ENCODE peak calls at places on chromosomes 7 and 10, in five cellular contexts. One of them, this sample, is unnamed.

GRCh38 chr10:70753841-70754621 is 31.1 kb downstream of the TBATA start:
- DNase-seq in CD8-positive, alpha-beta memory T cell: no peak
- DNase-seq in cardiac muscle cell: peak
- DNase-seq in PC-9: no peak
- DNase-seq in adrenal gland: no peak
- DNase-seq in this sample: peak

GRCh38 chr7:136071106-136071505 is 93.9 kb upstream of the MTPN start:
- DNase-seq in adrenal gland: no peak
- DNase-seq in cardiac muscle cell: no peak
- DNase-seq in CD8-positive, alpha-beta memory T cell: no peak
- DNase-seq in PC-9: no peak
- DNase-seq in this sample: no peak

GRCh38 chr10:63434866-63435854 is 30.6 kb downstream of the JMJD1C start:
- DNase-seq in PC-9: peak
- DNase-seq in cardiac muscle cell: no peak
- DNase-seq in CD8-positive, alpha-beta memory T cell: no peak
- DNase-seq in adrenal gland: no peak
- DNase-seq in this sample: no peak

GRCh38 chr10:62613429-62613828 is 191.1 kb upstream of the ADO start:
- DNase-seq in CD8-positive, alpha-beta memory T cell: no peak
- DNase-seq in PC-9: no peak
- DNase-seq in cardiac muscle cell: peak
- DNase-seq in adrenal gland: no peak
- DNase-seq in this sample: no peak

GRCh38 chr7:135757719-135758411 is 9.3 kb upstream of the FAM180A start:
- DNase-seq in PC-9: no peak
- DNase-seq in cardiac muscle cell: peak
- DNase-seq in CD8-positive, alpha-beta memory T cell: no peak
- DNase-seq in adrenal gland: no peak
- DNase-seq in this sample: peak

GRCh38 chr10:116540814-116541213 is 4.9 kb upstream of the PNLIP start:
- DNase-seq in PC-9: no peak
- DNase-seq in cardiac muscle cell: no peak
- DNase-seq in CD8-positive, alpha-beta memory T cell: no peak
- DNase-seq in adrenal gland: no peak
- DNase-seq in this sample: no peak

GRCh38 chr10:103707956-103708626 is 147.3 kb downstream of the SH3PXD2A start:
- DNase-seq in CD8-positive, alpha-beta memory T cell: no peak
- DNase-seq in cardiac muscle cell: no peak
- DNase-seq in PC-9: no peak
- DNase-seq in adrenal gland: peak
- DNase-seq in this sample: no peak

GRCh38 chr7:5699951-5700384 is 81.5 kb downstream of the RNF216 start:
- DNase-seq in PC-9: no peak
- DNase-seq in adrenal gland: no peak
- DNase-seq in CD8-positive, alpha-beta memory T cell: peak
- DNase-seq in cardiac muscle cell: no peak
- DNase-seq in this sample: peak

GRCh38 chr7:110539216-110539615 is 551.7 kb upstream of the LRRN3 start:
- DNase-seq in CD8-positive, alpha-beta memory T cell: no peak
- DNase-seq in cardiac muscle cell: no peak
- DNase-seq in PC-9: no peak
- DNase-seq in adrenal gland: no peak
- DNase-seq in this sample: no peak

GRCh38 chr10:132336064-132336746 is 4.2 kb downstream of the LRRC27 start:
- DNase-seq in CD8-positive, alpha-beta memory T cell: no peak
- DNase-seq in cardiac muscle cell: peak
- DNase-seq in adrenal gland: no peak
- DNase-seq in PC-9: no peak
- DNase-seq in this sample: no peak

GRCh38 chr7:136489808-136490207 is 378.6 kb upstream of the CHRM2 start:
- DNase-seq in CD8-positive, alpha-beta memory T cell: no peak
- DNase-seq in cardiac muscle cell: no peak
- DNase-seq in adrenal gland: no peak
- DNase-seq in PC-9: no peak
- DNase-seq in this sample: no peak

GRCh38 chr7:27419581-27420177 is 177.1 kb downstream of the EVX1 start:
- DNase-seq in cardiac muscle cell: peak
- DNase-seq in adrenal gland: no peak
- DNase-seq in PC-9: peak
- DNase-seq in CD8-positive, alpha-beta memory T cell: no peak
- DNase-seq in this sample: no peak

GRCh38 chr10:73827346-73828089 is 16.1 kb upstream of the NDST2 start:
- DNase-seq in PC-9: no peak
- DNase-seq in cardiac muscle cell: no peak
- DNase-seq in CD8-positive, alpha-beta memory T cell: no peak
- DNase-seq in adrenal gland: no peak
- DNase-seq in this sample: no peak

GRCh38 chr10:6176691-6177231 is 26.0 kb upstream of the PFKFB3 start:
- DNase-seq in CD8-positive, alpha-beta memory T cell: no peak
- DNase-seq in PC-9: no peak
- DNase-seq in cardiac muscle cell: no peak
- DNase-seq in adrenal gland: no peak
- DNase-seq in this sample: no peak

GRCh38 chr10:100878291-100878910 is 34.4 kb upstream of the SLF2 start:
- DNase-seq in PC-9: peak
- DNase-seq in CD8-positive, alpha-beta memory T cell: no peak
- DNase-seq in adrenal gland: peak
- DNase-seq in cardiac muscle cell: peak
- DNase-seq in this sample: peak

GRCh38 chr10:49600781-49601400 is 9.2 kb upstream of the SLC18A3 start:
- DNase-seq in CD8-positive, alpha-beta memory T cell: no peak
- DNase-seq in PC-9: no peak
- DNase-seq in adrenal gland: no peak
- DNase-seq in cardiac muscle cell: no peak
- DNase-seq in this sample: no peak

GRCh38 chr10:1670541-1671365 is 66.6 kb downstream of the ADARB2 start:
- DNase-seq in cardiac muscle cell: no peak
- DNase-seq in PC-9: no peak
- DNase-seq in CD8-positive, alpha-beta memory T cell: no peak
- DNase-seq in adrenal gland: no peak
- DNase-seq in this sample: no peak

GRCh38 chr10:21315321-21316220 is 209.9 kb downstream of the SKIDA1 start:
- DNase-seq in cardiac muscle cell: peak
- DNase-seq in PC-9: peak
- DNase-seq in adrenal gland: peak
- DNase-seq in CD8-positive, alpha-beta memory T cell: no peak
- DNase-seq in this sample: peak

GRCh38 chr10:92742331-92743228 is 52.8 kb downstream of the HHEX start:
- DNase-seq in CD8-positive, alpha-beta memory T cell: no peak
- DNase-seq in cardiac muscle cell: no peak
- DNase-seq in adrenal gland: no peak
- DNase-seq in PC-9: no peak
- DNase-seq in this sample: no peak

GRCh38 chr10:74927701-74928100 is 101.3 kb downstream of the KAT6B start:
- DNase-seq in CD8-positive, alpha-beta memory T cell: no peak
- DNase-seq in adrenal gland: no peak
- DNase-seq in cardiac muscle cell: no peak
- DNase-seq in PC-9: no peak
- DNase-seq in this sample: no peak

GRCh38 chr10:42734537-42734936 is 48.1 kb upstream of the BMS1 start:
- DNase-seq in PC-9: no peak
- DNase-seq in adrenal gland: no peak
- DNase-seq in cardiac muscle cell: no peak
- DNase-seq in CD8-positive, alpha-beta memory T cell: no peak
- DNase-seq in this sample: peak

GRCh38 chr10:5325076-5325475 is 39.7 kb upstream of the UCN3 start:
- DNase-seq in CD8-positive, alpha-beta memory T cell: no peak
- DNase-seq in PC-9: no peak
- DNase-seq in adrenal gland: no peak
- DNase-seq in cardiac muscle cell: peak
- DNase-seq in this sample: no peak

GRCh38 chr10:97640868-97641811 is 669 bp downstream of the PI4K2A start:
- DNase-seq in adrenal gland: peak
- DNase-seq in PC-9: no peak
- DNase-seq in cardiac muscle cell: peak
- DNase-seq in CD8-positive, alpha-beta memory T cell: peak
- DNase-seq in this sample: peak

GRCh38 chr10:130740788-130741785 is 570.4 kb downstream of the TCERG1L start:
- DNase-seq in cardiac muscle cell: no peak
- DNase-seq in CD8-positive, alpha-beta memory T cell: no peak
- DNase-seq in adrenal gland: no peak
- DNase-seq in PC-9: no peak
- DNase-seq in this sample: no peak

GRCh38 chr7:157309990-157310668 is 26.7 kb upstream of the DNAJB6 start:
- DNase-seq in CD8-positive, alpha-beta memory T cell: no peak
- DNase-seq in adrenal gland: no peak
- DNase-seq in cardiac muscle cell: peak
- DNase-seq in PC-9: peak
- DNase-seq in this sample: no peak

GRCh38 chr10:70830185-70830584 is 14.4 kb downstream of the SGPL1 start:
- DNase-seq in CD8-positive, alpha-beta memory T cell: no peak
- DNase-seq in cardiac muscle cell: no peak
- DNase-seq in PC-9: peak
- DNase-seq in adrenal gland: no peak
- DNase-seq in this sample: no peak

GRCh38 chr10:62433181-62433692 is 59.1 kb downstream of the ZNF365 start:
- DNase-seq in cardiac muscle cell: peak
- DNase-seq in CD8-positive, alpha-beta memory T cell: no peak
- DNase-seq in adrenal gland: peak
- DNase-seq in PC-9: peak
- DNase-seq in this sample: no peak

GRCh38 chr10:15197276-15197675 is 28.8 kb upstream of the NMT2 start:
- DNase-seq in CD8-positive, alpha-beta memory T cell: no peak
- DNase-seq in adrenal gland: no peak
- DNase-seq in cardiac muscle cell: peak
- DNase-seq in PC-9: no peak
- DNase-seq in this sample: no peak

GRCh38 chr10:15197911-15198310 is 29.4 kb upstream of the NMT2 start:
- DNase-seq in adrenal gland: no peak
- DNase-seq in PC-9: no peak
- DNase-seq in cardiac muscle cell: no peak
- DNase-seq in CD8-positive, alpha-beta memory T cell: no peak
- DNase-seq in this sample: no peak

GRCh38 chr10:15201589-15202300 is 33.3 kb upstream of the NMT2 start:
- DNase-seq in cardiac muscle cell: peak
- DNase-seq in PC-9: peak
- DNase-seq in CD8-positive, alpha-beta memory T cell: no peak
- DNase-seq in adrenal gland: no peak
- DNase-seq in this sample: no peak

GRCh38 chr10:15200626-15201025 is 32.1 kb upstream of the NMT2 start:
- DNase-seq in PC-9: peak
- DNase-seq in adrenal gland: no peak
- DNase-seq in cardiac muscle cell: peak
- DNase-seq in CD8-positive, alpha-beta memory T cell: no peak
- DNase-seq in this sample: no peak

GRCh38 chr10:15196335-15196834 is 27.9 kb upstream of the NMT2 start:
- DNase-seq in cardiac muscle cell: no peak
- DNase-seq in CD8-positive, alpha-beta memory T cell: no peak
- DNase-seq in PC-9: no peak
- DNase-seq in adrenal gland: no peak
- DNase-seq in this sample: no peak
- H3K4me3 ChIP-seq in cardiac muscle cell: no peak
- H3K4me3 ChIP-seq in CD8-positive, alpha-beta memory T cell: no peak
- H3K4me3 ChIP-seq in PC-9: no peak
- H3K4me3 ChIP-seq in adrenal gland: no peak
- H3K4me3 ChIP-seq in this sample: no peak

GRCh38 chr10:31949266-31949665 is 20.6 kb upstream of the ARHGAP12 start:
- DNase-seq in adrenal gland: no peak
- DNase-seq in cardiac muscle cell: no peak
- DNase-seq in CD8-positive, alpha-beta memory T cell: no peak
- DNase-seq in PC-9: no peak
- DNase-seq in this sample: no peak
- H3K4me3 ChIP-seq in adrenal gland: no peak
- H3K4me3 ChIP-seq in cardiac muscle cell: no peak
- H3K4me3 ChIP-seq in CD8-positive, alpha-beta memory T cell: no peak
- H3K4me3 ChIP-seq in PC-9: no peak
- H3K4me3 ChIP-seq in this sample: no peak

DNA sequence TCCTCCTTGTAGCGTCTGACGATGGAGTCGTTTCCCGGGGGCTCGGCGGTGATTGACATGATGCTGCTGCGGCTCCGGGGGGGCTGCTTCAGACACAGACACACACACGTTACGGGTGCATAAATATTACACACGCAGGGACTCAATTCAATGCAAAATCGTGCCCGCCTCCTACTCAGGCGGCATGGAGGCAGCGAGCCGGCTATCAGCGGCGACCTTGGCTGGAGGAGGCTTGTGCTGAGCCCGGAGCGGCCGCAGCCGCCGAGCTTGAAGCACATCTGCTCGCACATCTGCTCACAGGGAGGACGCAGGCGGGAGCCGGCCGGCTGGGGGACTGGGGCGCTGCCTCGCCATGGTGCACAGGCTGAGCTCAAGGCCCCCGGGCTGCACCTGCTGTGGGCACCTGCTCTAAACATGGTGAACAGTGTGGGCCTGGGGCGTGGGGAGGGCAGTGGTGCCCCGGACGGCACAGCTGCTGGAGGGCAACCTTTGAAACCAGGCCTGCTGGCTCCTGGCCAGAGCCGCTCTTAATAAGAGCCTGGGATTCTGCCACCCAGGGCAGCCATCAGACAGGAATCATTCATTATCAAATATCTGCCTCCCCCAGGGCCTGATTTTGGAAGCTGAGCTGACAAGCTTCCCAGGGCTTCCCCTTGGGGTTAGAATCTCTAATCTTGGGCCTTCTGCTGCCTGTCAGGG is 84.7 kb upstream of the GNA12 start:
- DNase-seq in cardiac muscle cell: no peak
- DNase-seq in adrenal gland: no peak
- DNase-seq in PC-9: no peak
- DNase-seq in CD8-positive, alpha-beta memory T cell: no peak
- DNase-seq in this sample: no peak
- H3K4me3 ChIP-seq in cardiac muscle cell: no peak
- H3K4me3 ChIP-seq in adrenal gland: no peak
- H3K4me3 ChIP-seq in PC-9: no peak
- H3K4me3 ChIP-seq in CD8-positive, alpha-beta memory T cell: no peak
- H3K4me3 ChIP-seq in this sample: no peak

GRCh38 chr7:44239361-44239760 is 38.6 kb downstream of the YKT6 start:
- DNase-seq in cardiac muscle cell: no peak
- DNase-seq in adrenal gland: no peak
- DNase-seq in CD8-positive, alpha-beta memory T cell: no peak
- DNase-seq in PC-9: no peak
- DNase-seq in this sample: no peak

GRCh38 chr7:44242091-44242490 is 41.3 kb downstream of the YKT6 start:
- DNase-seq in cardiac muscle cell: no peak
- DNase-seq in PC-9: no peak
- DNase-seq in CD8-positive, alpha-beta memory T cell: no peak
- DNase-seq in adrenal gland: no peak
- DNase-seq in this sample: no peak

GRCh38 chr7:44240983-44241510 is 40.3 kb downstream of the YKT6 start:
- DNase-seq in PC-9: peak
- DNase-seq in CD8-positive, alpha-beta memory T cell: peak
- DNase-seq in adrenal gland: peak
- DNase-seq in cardiac muscle cell: peak
- DNase-seq in this sample: peak

GRCh38 chr7:44238116-44238695 is 37.4 kb downstream of the YKT6 start:
- DNase-seq in cardiac muscle cell: no peak
- DNase-seq in adrenal gland: no peak
- DNase-seq in PC-9: no peak
- DNase-seq in CD8-positive, alpha-beta memory T cell: no peak
- DNase-seq in this sample: no peak

DNA sequence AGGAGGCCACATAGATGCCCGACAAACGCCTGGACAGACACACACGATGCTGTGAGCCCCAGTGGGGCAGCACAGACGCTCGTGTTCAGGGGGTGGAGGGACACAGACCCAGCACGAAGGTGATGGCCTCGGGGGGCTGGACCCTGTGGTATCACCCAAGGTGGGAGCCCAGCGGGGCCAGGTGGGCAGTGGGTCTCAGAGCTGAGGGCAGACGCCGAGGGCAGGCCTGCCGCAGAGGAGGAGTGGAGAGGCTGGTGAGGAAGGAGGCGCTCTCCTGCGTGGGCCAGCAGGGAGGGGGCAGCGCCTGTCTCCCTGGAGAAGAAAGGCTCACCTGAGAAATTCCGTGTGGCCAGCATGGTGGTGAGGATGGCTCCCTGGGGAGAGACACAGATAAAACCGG is 39.6 kb downstream of the YKT6 start:
- DNase-seq in cardiac muscle cell: no peak
- DNase-seq in PC-9: no peak
- DNase-seq in adrenal gland: no peak
- DNase-seq in CD8-positive, alpha-beta memory T cell: no peak
- DNase-seq in this sample: no peak
- H3K4me3 ChIP-seq in cardiac muscle cell: no peak
- H3K4me3 ChIP-seq in PC-9: no peak
- H3K4me3 ChIP-seq in adrenal gland: no peak
- H3K4me3 ChIP-seq in CD8-positive, alpha-beta memory T cell: no peak
- H3K4me3 ChIP-seq in this sample: no peak